ENCODE peak calls at places on chromosome 2, in ten cellular contexts. T, D, M, N, U, C, V, B, K and Q are unnamed samples.

GRCh38 chr2:44843086-44843485 is 98.4 kb upstream of the SIX3 start:
- DNase-seq in T (no peak), D (no peak), M (no peak), N (no peak), U (no peak), C (no peak), V (no peak), B (no peak), K (no peak), Q (no peak)

GRCh38 chr2:239824051-239824694 is 201.0 kb downstream of the NDUFA10 start:
- DNase-seq in T (no peak), D (no peak), M (no peak), N (peak), U (no peak), C (no peak), V (peak), B (no peak), K (peak), Q (no peak)

GRCh38 chr2:68715353-68716041 is 19.1 kb upstream of the ARHGAP25 start:
- DNase-seq in T (peak), D (no peak), M (peak), N (no peak), U (no peak), C (peak), V (peak), B (peak), K (peak), Q (peak)

GRCh38 chr2:6896930-6897759 is 19.6 kb downstream of the RSAD2 start:
- DNase-seq in T (no peak), D (no peak), M (no peak), N (no peak), U (no peak), C (peak), V (peak), B (no peak), K (peak), Q (no peak)

GRCh38 chr2:142165790-142166189 is 35.0 kb upstream of the LRP1B start:
- DNase-seq in T (no peak), D (no peak), M (no peak), N (no peak), U (no peak), C (peak), V (peak), B (no peak), K (peak), Q (peak)

GRCh38 chr2:109135572-109136185 is 6.7 kb downstream of the SH3RF3 start:
- DNase-seq in T (no peak), D (no peak), M (no peak), N (peak), U (no peak), C (no peak), V (peak), B (no peak), K (no peak), Q (no peak)

GRCh38 chr2:215983581-215984351 is 29.6 kb downstream of the MREG start:
- DNase-seq in T (no peak), D (no peak), M (peak), N (no peak), U (no peak), C (peak), V (no peak), B (no peak), K (peak), Q (no peak)

GRCh38 chr2:16674154-16674553 is 8.5 kb upstream of the CYRIA start:
- DNase-seq in T (no peak), D (no peak), M (no peak), N (no peak), U (no peak), C (no peak), V (no peak), B (no peak), K (peak), Q (no peak)

DNA sequence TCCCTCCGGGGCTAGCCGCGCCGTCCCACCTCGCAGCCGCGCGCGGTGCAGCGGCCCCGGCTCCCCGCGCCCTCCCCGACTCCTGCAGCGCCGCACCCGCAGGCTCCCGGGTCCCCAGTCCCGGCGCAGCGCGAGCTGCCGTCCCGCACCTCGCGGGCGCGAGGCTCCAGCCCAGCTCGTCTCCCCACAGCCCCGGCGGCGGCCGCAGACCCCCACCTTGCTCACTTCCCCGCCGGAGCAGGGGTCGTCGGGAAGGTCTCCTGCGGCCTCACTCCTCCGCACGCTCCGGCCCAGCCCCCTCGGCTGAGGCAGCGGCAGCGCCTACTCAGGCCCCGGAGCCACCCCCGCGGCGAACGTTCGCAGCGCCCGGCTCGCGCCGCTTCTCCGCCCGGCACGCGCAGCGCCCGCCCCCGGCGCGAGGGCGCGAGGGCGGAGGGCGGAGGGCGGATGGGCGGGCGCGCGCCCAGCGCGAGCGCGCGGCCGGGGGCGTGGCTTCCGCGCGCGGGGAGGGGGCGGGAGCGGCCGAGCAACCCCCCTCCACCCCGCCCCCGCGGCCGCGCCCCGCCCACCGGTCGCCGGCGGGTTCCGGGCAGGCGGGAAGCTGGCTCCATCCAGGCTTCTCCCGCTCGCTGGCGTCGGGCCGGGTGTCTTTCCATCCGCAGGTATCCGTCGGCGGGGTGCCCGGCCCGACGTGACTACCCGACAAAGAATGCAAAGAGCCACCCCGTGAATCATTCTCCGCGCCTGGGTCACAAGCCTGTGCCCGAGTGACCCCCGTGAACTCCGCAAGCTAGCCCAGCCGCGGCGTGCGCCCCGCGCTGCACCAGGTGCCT is at the start of gene DTNB:
- DNase-seq in T (peak), D (peak), M (peak), N (peak), U (peak), C (peak), V (peak), B (peak), K (peak), Q (peak)
- TF ChIP-seq CTCF in T (no peak), D (no peak), M (no peak), N (no peak), U (no peak), C (no peak), V (no peak), B (no peak), K (no peak), Q (no peak)

GRCh38 chr2:238750212-238750904 is 97.5 kb upstream of the TWIST2 start:
- DNase-seq in T (no peak), D (no peak), M (no peak), N (no peak), U (no peak), C (no peak), V (no peak), B (no peak), K (no peak), Q (no peak)

GRCh38 chr2:238754259-238754658 is 93.6 kb upstream of the TWIST2 start:
- DNase-seq in T (no peak), D (no peak), M (no peak), N (no peak), U (no peak), C (no peak), V (no peak), B (no peak), K (no peak), Q (no peak)
- TF ChIP-seq CTCF in T (no peak), D (peak), M (no peak), N (no peak), U (no peak), C (peak), V (peak), B (no peak), K (no peak), Q (no peak)

GRCh38 chr2:150878347-150878746 is 383.3 kb downstream of the RBM43 start:
- DNase-seq in T (no peak), D (no peak), M (no peak), N (no peak), U (no peak), C (peak), V (peak), B (no peak), K (peak), Q (peak)

GRCh38 chr2:150876201-150877085 is 385.2 kb downstream of the RBM43 start:
- DNase-seq in T (no peak), D (no peak), M (no peak), N (no peak), U (no peak), C (peak), V (peak), B (no peak), K (no peak), Q (no peak)

DNA sequence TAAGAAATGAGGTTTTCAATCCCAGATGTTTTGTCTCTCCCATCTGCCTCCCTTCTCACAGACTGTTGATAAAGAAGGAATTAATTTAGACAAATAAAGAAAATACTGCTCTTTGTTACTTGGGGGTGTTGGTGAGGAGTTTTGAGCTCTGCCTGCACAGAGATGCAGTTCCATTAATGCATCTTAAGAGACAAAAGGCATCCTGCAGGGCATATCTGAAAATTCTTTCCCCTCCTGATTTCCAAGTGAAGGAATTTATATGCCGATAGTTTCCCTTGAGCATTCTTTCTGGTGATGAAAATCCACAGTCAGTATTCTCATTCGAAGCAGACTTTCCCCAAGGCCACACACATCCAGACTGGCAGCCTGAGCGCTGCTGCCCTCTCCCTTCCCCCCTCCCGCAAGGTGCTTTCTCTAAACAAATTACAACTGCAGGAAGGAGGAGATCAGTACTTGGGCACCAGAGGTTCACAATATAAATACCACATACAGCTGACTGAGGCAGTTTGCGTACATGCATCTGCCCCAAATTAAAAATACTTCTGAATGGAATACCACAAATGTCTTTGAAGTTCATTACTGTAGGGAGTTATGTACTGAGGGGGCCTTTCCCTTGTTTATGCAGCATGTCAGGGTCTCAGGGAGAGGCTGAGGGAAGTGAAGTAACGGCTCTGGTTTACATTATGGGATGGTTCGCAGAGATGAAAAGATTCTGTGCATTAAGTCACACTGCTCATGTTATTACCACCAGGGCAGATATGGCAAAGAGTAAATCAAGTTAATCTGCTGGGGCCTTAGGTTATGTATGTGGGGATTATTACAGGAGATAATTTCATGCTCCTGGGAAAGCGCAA is 385.7 kb upstream of the RND3 start:
- DNase-seq in T (no peak), D (no peak), M (no peak), N (no peak), U (no peak), C (peak), V (peak), B (no peak), K (no peak), Q (no peak)
- TF ChIP-seq CTCF in T (no peak), D (no peak), M (no peak), N (no peak), U (no peak), C (peak), V (peak), B (no peak), K (no peak), Q (no peak)

DNA sequence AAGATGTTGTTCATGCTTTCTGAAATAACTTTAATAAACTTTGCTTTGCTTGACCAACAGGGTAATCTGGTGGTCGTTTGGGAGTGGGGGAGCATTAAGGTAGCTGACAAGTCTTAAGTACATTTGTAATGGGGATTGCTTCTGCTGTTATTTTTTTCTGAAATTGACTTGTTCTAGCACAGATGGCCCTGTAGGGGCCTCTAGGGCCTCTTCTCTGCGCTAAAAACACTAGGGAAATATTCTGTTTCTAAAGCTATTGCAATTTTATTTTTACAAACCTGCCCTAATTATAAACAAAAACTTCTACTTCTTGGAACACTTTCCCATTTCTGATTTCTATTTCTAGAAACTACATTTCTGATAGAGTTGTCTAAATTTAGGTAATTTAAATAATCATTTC is 191.3 kb upstream of the KCNJ3 start:
- DNase-seq in T (no peak), D (no peak), M (no peak), N (no peak), U (no peak), C (no peak), V (no peak), B (no peak), K (no peak), Q (no peak)
- TF ChIP-seq CTCF in T (no peak), D (no peak), M (peak), N (no peak), U (no peak), C (no peak), V (no peak), B (no peak), K (no peak), Q (no peak)

DNA sequence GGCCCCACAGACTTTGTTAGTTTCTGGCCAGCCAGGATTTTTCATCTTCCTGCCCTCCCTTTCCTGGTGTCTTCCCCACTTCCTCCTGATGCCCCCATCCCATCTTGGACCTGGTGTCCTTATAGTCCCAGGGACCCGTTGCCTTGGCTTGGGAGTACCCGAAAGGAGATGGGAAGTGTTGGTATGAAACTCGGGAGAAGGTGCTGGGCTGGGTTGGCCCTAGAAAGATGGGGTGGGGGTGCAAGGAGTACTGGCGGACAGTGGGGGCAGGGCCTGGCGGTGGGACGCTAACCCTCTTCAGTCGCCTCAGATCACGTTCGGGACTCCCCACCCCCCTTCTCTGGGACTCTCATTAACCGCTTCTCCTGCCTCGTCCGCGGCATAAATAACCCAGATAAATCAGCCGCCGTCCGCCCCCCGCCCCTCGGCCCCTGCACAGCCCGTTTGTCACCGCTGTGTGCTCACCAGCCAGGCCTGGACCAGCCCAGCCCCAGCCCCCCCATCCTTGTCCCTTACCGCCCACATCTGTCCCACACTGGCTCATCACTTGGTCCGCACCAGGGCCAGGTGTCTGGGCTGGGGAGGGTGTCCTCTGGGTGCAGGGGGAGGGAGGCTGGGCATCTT is 3.7 kb upstream of the ASIC4 start:
- DNase-seq in T (peak), D (no peak), M (no peak), N (no peak), U (no peak), C (no peak), V (no peak), B (no peak), K (no peak), Q (no peak)
- TF ChIP-seq CTCF in T (no peak), D (no peak), M (no peak), N (no peak), U (no peak), C (peak), V (no peak), B (no peak), K (no peak), Q (no peak)